ENCODE peak calls at places on chromosomes 11 and 22, in ten cellular contexts. O, V, Q, D, A, E, S, N, H and M are unnamed samples.

GRCh38 chr11:46346886-46347636 is at the start of gene DGKZ:
- DNase-seq in S (peak), H (peak), E (peak), V (peak), Q (peak), D (peak), A (peak), N (no peak), O (peak), M (peak)

GRCh38 chr11:100789500-100789899 is 102.4 kb downstream of the ARHGAP42 start:
- DNase-seq in S (peak), V (no peak), Q (no peak), E (no peak), N (no peak), D (no peak), O (no peak), H (no peak), A (no peak), M (no peak)

GRCh38 chr22:48899523-48900326 is 927.9 kb downstream of the BRD1 start:
- DNase-seq in V (no peak), O (no peak), Q (no peak), D (no peak), E (no peak), A (no peak), S (no peak), N (no peak), H (no peak), M (no peak)

GRCh38 chr11:67033661-67034166 is 10.8 kb downstream of the SYT12 start:
- DNase-seq in S (no peak), Q (no peak), A (peak), H (peak), E (no peak), N (peak), D (no peak), O (no peak), V (no peak), M (peak)

GRCh38 chr11:21229224-21229623 is 559.8 kb downstream of the NELL1 start:
- DNase-seq in D (no peak), O (no peak), E (no peak), A (no peak), S (no peak), N (no peak), H (no peak), V (no peak), Q (no peak), M (no peak)

GRCh38 chr22:22235564-22235963 is 9.0 kb upstream of the VPREB1 start:
- DNase-seq in V (peak), D (peak), N (no peak), O (no peak), Q (no peak), H (peak), A (no peak), E (peak), S (no peak), M (peak)

GRCh38 chr22:48884786-48885185 is 942.9 kb downstream of the BRD1 start:
- DNase-seq in O (no peak), Q (no peak), A (no peak), N (no peak), H (no peak), S (no peak), V (no peak), E (no peak), D (no peak), M (no peak)

GRCh38 chr22:35344956-35345690 is 35.8 kb upstream of the HMOX1 start:
- DNase-seq in S (no peak), D (no peak), Q (no peak), E (no peak), H (no peak), N (no peak), V (no peak), O (no peak), A (no peak), M (no peak)

GRCh38 chr11:73372371-73372993 is 3.7 kb upstream of the RELT start:
- DNase-seq in H (no peak), A (no peak), E (no peak), V (no peak), Q (no peak), N (no peak), O (no peak), D (peak), S (no peak), M (no peak)

GRCh38 chr11:45106006-45106405 is 40.4 kb upstream of the PRDM11 start:
- DNase-seq in S (no peak), Q (no peak), H (no peak), D (no peak), V (no peak), E (no peak), O (no peak), A (no peak), N (no peak), M (no peak)

GRCh38 chr11:592501-592900 is 16.2 kb downstream of the PHRF1 start:
- DNase-seq in V (no peak), H (no peak), E (no peak), D (no peak), S (no peak), Q (no peak), N (no peak), O (no peak), A (no peak), M (no peak)

GRCh38 chr11:1437500-1437899 is 47.8 kb downstream of the BRSK2 start:
- DNase-seq in N (peak), A (no peak), V (no peak), O (no peak), H (no peak), D (no peak), S (peak), E (no peak), Q (no peak), M (no peak)

GRCh38 chr11:115803341-115803740 is 299.1 kb upstream of the CADM1 start:
- DNase-seq in E (no peak), A (no peak), Q (no peak), N (no peak), V (no peak), S (no peak), H (no peak), D (no peak), O (no peak), M (no peak)

GRCh38 chr11:93525601-93526000 is 17.6 kb downstream of the SMCO4 start:
- DNase-seq in A (no peak), V (no peak), O (no peak), H (no peak), D (no peak), Q (no peak), N (no peak), S (peak), E (no peak), M (no peak)

GRCh38 chr11:119774180-119774763 is 45.3 kb upstream of the NECTIN1 start:
- DNase-seq in H (no peak), Q (no peak), A (no peak), S (no peak), E (no peak), N (no peak), O (no peak), V (no peak), D (peak), M (peak)

GRCh38 chr22:29716814-29717213 is 3.0 kb upstream of the CABP7 start:
- DNase-seq in N (peak), S (peak), D (peak), V (peak), Q (no peak), O (no peak), H (peak), A (peak), E (peak), M (peak)

GRCh38 chr11:118740892-118741291 is 50.1 kb downstream of the DDX6 start:
- DNase-seq in A (no peak), O (no peak), S (no peak), Q (no peak), N (no peak), E (no peak), D (no peak), H (no peak), V (no peak), M (no peak)

GRCh38 chr11:120952503-120953229 is 71.2 kb upstream of the TBCEL start:
- DNase-seq in Q (peak), A (peak), S (peak), E (peak), D (peak), N (peak), H (peak), V (peak), O (peak), M (peak)

GRCh38 chr11:22510010-22510409 is 115.6 kb downstream of the FANCF start:
- DNase-seq in V (no peak), S (no peak), O (no peak), E (no peak), A (no peak), D (no peak), H (no peak), N (no peak), Q (no peak), M (no peak)

GRCh38 chr22:49305215-49305965 is 522.3 kb downstream of the BRD1 start:
- DNase-seq in D (peak), E (peak), Q (peak), V (peak), O (peak), H (peak), A (no peak), S (peak), N (no peak), M (peak)

GRCh38 chr22:44895296-44896055 is 114.3 kb downstream of the PHF21B start:
- DNase-seq in E (no peak), N (no peak), Q (no peak), O (no peak), H (no peak), D (no peak), A (no peak), V (no peak), S (no peak), M (no peak)

GRCh38 chr22:42691440-42691839 is 29.2 kb downstream of the A4GALT start:
- DNase-seq in E (no peak), V (no peak), Q (no peak), O (no peak), A (no peak), N (no peak), D (no peak), S (peak), H (no peak), M (no peak)

GRCh38 chr11:45468265-45468856 is 182.2 kb upstream of the SYT13 start:
- DNase-seq in A (no peak), V (no peak), E (no peak), S (no peak), Q (no peak), D (peak), O (no peak), N (no peak), H (no peak), M (no peak)

GRCh38 chr22:36277482-36278291 is 24.8 kb downstream of the APOL1 start:
- DNase-seq in V (peak), A (no peak), O (peak), D (peak), N (no peak), S (peak), Q (peak), H (peak), E (peak), M (peak)

GRCh38 chr11:116615211-116615865 is 157.4 kb downstream of the BUD13 start:
- DNase-seq in S (no peak), N (no peak), D (no peak), O (no peak), H (no peak), V (no peak), E (no peak), A (no peak), Q (no peak), M (no peak)

GRCh38 chr11:27196040-27196897 is 155.7 kb downstream of the BBOX1 start:
- DNase-seq in N (no peak), O (no peak), H (no peak), Q (no peak), A (no peak), D (no peak), E (no peak), V (no peak), S (no peak), M (no peak)

GRCh38 chr22:30749272-30749671 is 54.6 kb downstream of the OSBP2 start:
- DNase-seq in A (no peak), N (no peak), V (no peak), Q (no peak), D (no peak), O (no peak), H (no peak), S (no peak), E (no peak), M (no peak)

GRCh38 chr11:126139541-126140091 is 71.8 kb downstream of the RPUSD4 start:
- DNase-seq in Q (no peak), H (no peak), N (no peak), V (no peak), S (peak), A (no peak), E (no peak), D (no peak), O (no peak), M (no peak)